ENCODE peak calls at places on chromosome 10, in nine cellular contexts. One of them, this sample, is unnamed. For H3K36me3, the result is how much of the 10 kb centered on the place peaks cover.

GRCh38 chr10:71276873-71277272 is 42.2 kb upstream of the SLC29A3 start:
- DNase-seq in heart right ventricle: no peak
- DNase-seq in tibial artery: no peak
- DNase-seq in mucosa of descending colon: no peak
- DNase-seq in adrenal gland: no peak
- DNase-seq in A673: no peak
- DNase-seq in PC-3: no peak
- DNase-seq in transverse colon: no peak
- DNase-seq in left ventricle myocardium inferior: no peak
- DNase-seq in this sample: no peak

GRCh38 chr10:106182542-106182941 is 982.0 kb downstream of the SORCS1 start:
- DNase-seq in heart right ventricle: no peak
- DNase-seq in mucosa of descending colon: no peak
- DNase-seq in adrenal gland: no peak
- DNase-seq in PC-3: no peak
- DNase-seq in transverse colon: no peak
- DNase-seq in A673: no peak
- DNase-seq in tibial artery: no peak
- DNase-seq in left ventricle myocardium inferior: no peak
- DNase-seq in this sample: no peak

GRCh38 chr10:33241351-33241750 is 93.1 kb downstream of the NRP1 start:
- DNase-seq in tibial artery: no peak
- DNase-seq in adrenal gland: no peak
- DNase-seq in left ventricle myocardium inferior: no peak
- DNase-seq in PC-3: no peak
- DNase-seq in heart right ventricle: no peak
- DNase-seq in mucosa of descending colon: no peak
- DNase-seq in A673: no peak
- DNase-seq in transverse colon: no peak
- DNase-seq in this sample: no peak

GRCh38 chr10:2541176-2541575 is 526.2 kb upstream of the PFKP start:
- DNase-seq in mucosa of descending colon: no peak
- DNase-seq in heart right ventricle: no peak
- DNase-seq in PC-3: no peak
- DNase-seq in tibial artery: no peak
- DNase-seq in transverse colon: no peak
- DNase-seq in left ventricle myocardium inferior: no peak
- DNase-seq in A673: peak
- DNase-seq in adrenal gland: no peak
- DNase-seq in this sample: no peak

GRCh38 chr10:87991946-87992345 is 128.5 kb downstream of the PTEN start:
- DNase-seq in tibial artery: no peak
- DNase-seq in PC-3: no peak
- DNase-seq in adrenal gland: no peak
- DNase-seq in heart right ventricle: no peak
- DNase-seq in mucosa of descending colon: no peak
- DNase-seq in transverse colon: no peak
- DNase-seq in A673: no peak
- DNase-seq in left ventricle myocardium inferior: no peak
- DNase-seq in this sample: no peak

GRCh38 chr10:6461961-6462360 is 118.1 kb downstream of the PRKCQ start:
- DNase-seq in tibial artery: no peak
- DNase-seq in adrenal gland: no peak
- DNase-seq in left ventricle myocardium inferior: no peak
- DNase-seq in heart right ventricle: no peak
- DNase-seq in A673: no peak
- DNase-seq in mucosa of descending colon: no peak
- DNase-seq in transverse colon: no peak
- DNase-seq in PC-3: no peak
- DNase-seq in this sample: no peak

GRCh38 chr10:47336387-47337134 is 11.6 kb upstream of the RBP3 start:
- DNase-seq in mucosa of descending colon: no peak
- DNase-seq in left ventricle myocardium inferior: no peak
- DNase-seq in heart right ventricle: no peak
- DNase-seq in PC-3: no peak
- DNase-seq in tibial artery: peak
- DNase-seq in adrenal gland: no peak
- DNase-seq in A673: no peak
- DNase-seq in transverse colon: no peak
- DNase-seq in this sample: no peak

GRCh38 chr10:9219860-9220259 is 1165.4 kb downstream of the GATA3 start:
- DNase-seq in left ventricle myocardium inferior: no peak
- DNase-seq in PC-3: no peak
- DNase-seq in mucosa of descending colon: no peak
- DNase-seq in transverse colon: no peak
- DNase-seq in heart right ventricle: no peak
- DNase-seq in tibial artery: no peak
- DNase-seq in A673: no peak
- DNase-seq in adrenal gland: no peak
- DNase-seq in this sample: no peak

GRCh38 chr10:3749011-3749410 is 36.0 kb downstream of the KLF6 start:
- DNase-seq in transverse colon: no peak
- DNase-seq in adrenal gland: no peak
- DNase-seq in left ventricle myocardium inferior: no peak
- DNase-seq in PC-3: no peak
- DNase-seq in tibial artery: no peak
- DNase-seq in heart right ventricle: no peak
- DNase-seq in A673: no peak
- DNase-seq in mucosa of descending colon: no peak
- DNase-seq in this sample: no peak

GRCh38 chr10:5284311-5285057 is 80.3 kb upstream of the UCN3 start:
- DNase-seq in PC-3: peak
- DNase-seq in A673: peak
- DNase-seq in tibial artery: no peak
- DNase-seq in transverse colon: no peak
- DNase-seq in adrenal gland: no peak
- DNase-seq in mucosa of descending colon: no peak
- DNase-seq in heart right ventricle: no peak
- DNase-seq in left ventricle myocardium inferior: no peak
- DNase-seq in this sample: peak

DNA sequence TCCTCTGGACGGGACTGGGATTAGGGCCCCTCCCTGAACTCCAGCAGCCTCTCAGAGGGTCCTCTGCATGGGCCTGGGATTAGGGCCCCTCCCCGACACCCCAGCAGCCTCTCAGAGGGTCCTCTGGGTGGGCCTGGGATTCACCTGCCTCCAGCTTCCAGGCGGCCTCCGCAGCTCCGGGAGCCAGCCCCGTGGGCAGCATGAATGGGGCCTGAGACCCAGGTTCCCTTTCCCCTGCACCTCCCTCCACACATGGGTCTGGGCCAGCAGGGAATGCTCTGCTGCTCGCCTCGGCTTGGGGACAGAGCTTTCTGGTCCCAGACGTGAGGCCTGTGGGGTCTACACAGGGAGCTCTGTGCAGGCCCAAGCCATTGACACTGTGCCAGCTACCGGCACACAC is 5.5 kb downstream of the TUBGCP2 start:
- DNase-seq in PC-3: no peak
- DNase-seq in A673: no peak
- DNase-seq in tibial artery: no peak
- DNase-seq in heart right ventricle: no peak
- DNase-seq in mucosa of descending colon: peak
- DNase-seq in adrenal gland: no peak
- DNase-seq in left ventricle myocardium inferior: no peak
- DNase-seq in transverse colon: no peak
- DNase-seq in this sample: no peak
- H3K36me3 ChIP-seq in PC-3: under half
- H3K36me3 ChIP-seq in A673: under half
- H3K36me3 ChIP-seq in tibial artery: half or more
- H3K36me3 ChIP-seq in heart right ventricle: half or more
- H3K36me3 ChIP-seq in mucosa of descending colon: under half
- H3K36me3 ChIP-seq in adrenal gland: under half
- H3K36me3 ChIP-seq in left ventricle myocardium inferior: under half
- H3K36me3 ChIP-seq in transverse colon: under half
- H3K36me3 ChIP-seq in this sample: under half

DNA sequence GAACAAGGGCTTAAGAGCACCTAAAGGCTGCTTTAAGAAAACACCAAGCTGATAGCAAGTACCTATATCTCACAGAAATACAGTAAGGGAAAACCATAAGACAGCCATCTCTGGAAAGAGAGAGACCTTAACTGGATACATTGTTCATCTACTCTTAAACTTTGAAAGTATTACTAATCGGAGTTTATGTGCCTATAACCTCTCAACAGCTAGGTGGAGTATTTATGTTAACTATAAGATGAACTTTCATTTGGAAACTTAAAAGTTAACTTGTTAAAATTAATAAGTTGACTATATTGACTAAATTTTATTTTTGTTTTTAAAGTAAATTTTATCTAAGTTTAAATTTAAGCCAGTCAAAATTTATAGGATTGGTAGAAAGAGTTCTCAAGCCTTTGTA is 90.6 kb downstream of the USP6NL start:
- DNase-seq in A673: no peak
- DNase-seq in adrenal gland: no peak
- DNase-seq in mucosa of descending colon: no peak
- DNase-seq in left ventricle myocardium inferior: no peak
- DNase-seq in PC-3: no peak
- DNase-seq in heart right ventricle: no peak
- DNase-seq in tibial artery: no peak
- DNase-seq in transverse colon: no peak
- DNase-seq in this sample: no peak
- TF ChIP-seq CTCF in A673: no peak
- TF ChIP-seq CTCF in adrenal gland: no peak
- TF ChIP-seq CTCF in mucosa of descending colon: no peak
- TF ChIP-seq CTCF in left ventricle myocardium inferior: no peak
- TF ChIP-seq CTCF in PC-3: peak
- TF ChIP-seq CTCF in heart right ventricle: no peak
- TF ChIP-seq CTCF in tibial artery: no peak
- TF ChIP-seq CTCF in transverse colon: no peak
- TF ChIP-seq CTCF in this sample: no peak

DNA sequence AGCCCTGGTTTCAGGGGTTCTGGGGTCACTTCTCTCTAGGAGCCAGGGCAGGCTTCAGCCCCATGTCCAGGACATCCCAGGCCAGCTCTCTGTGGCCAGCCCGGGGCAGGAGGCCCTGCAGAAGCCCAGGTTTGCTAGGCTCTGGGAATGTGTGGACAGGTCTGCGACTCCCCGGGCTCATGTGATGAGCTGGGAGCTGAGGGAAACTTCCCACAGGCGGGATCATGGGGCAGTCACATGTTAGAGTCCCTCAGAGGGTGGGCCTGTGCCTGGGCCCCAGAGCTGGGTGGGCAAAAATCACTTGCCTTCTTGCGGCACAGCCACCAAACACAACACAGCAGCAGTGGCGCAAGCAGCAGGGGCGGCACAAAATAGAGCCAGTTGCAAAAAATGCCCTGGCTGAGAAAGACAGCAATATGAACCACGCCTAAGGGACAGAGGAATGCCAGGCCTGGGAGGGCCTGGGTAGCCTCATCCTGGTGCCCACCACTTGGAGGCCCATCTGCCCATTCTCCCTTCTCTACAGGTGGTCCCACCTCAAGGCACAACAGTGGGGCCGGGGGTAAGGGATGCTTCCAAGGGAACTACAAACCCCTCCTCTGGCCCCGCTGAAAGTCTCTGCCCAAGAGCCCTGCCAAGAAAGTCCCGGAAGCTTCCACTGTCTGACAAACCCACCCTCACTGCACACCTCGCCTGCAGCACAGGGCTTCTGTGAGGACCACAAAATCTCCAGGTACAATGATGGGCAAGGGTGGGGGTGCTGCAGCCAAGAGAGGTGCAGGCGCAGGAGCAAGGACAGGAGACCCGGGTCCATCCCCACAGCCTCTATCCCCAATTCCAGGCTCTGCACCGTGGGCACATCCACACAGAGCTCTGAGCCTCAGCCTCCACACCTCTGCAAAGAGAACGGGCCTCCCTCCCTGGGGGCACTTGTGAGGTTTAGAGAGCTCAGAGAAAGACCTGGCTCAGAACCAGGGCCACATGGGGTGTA is 34.6 kb upstream of the ANTXRL start:
- DNase-seq in heart right ventricle: no peak
- DNase-seq in tibial artery: peak
- DNase-seq in adrenal gland: no peak
- DNase-seq in PC-3: no peak
- DNase-seq in left ventricle myocardium inferior: peak
- DNase-seq in transverse colon: no peak
- DNase-seq in A673: no peak
- DNase-seq in mucosa of descending colon: no peak
- DNase-seq in this sample: no peak
- H3K36me3 ChIP-seq in heart right ventricle: under half
- H3K36me3 ChIP-seq in tibial artery: under half
- H3K36me3 ChIP-seq in adrenal gland: under half
- H3K36me3 ChIP-seq in PC-3: under half
- H3K36me3 ChIP-seq in left ventricle myocardium inferior: under half
- H3K36me3 ChIP-seq in transverse colon: under half
- H3K36me3 ChIP-seq in A673: under half
- H3K36me3 ChIP-seq in mucosa of descending colon: under half
- H3K36me3 ChIP-seq in this sample: under half

GRCh38 chr10:98748298-98748697 is 301.6 kb upstream of the HPS1 start:
- DNase-seq in transverse colon: no peak
- DNase-seq in A673: peak
- DNase-seq in adrenal gland: no peak
- DNase-seq in heart right ventricle: no peak
- DNase-seq in tibial artery: no peak
- DNase-seq in mucosa of descending colon: no peak
- DNase-seq in PC-3: peak
- DNase-seq in left ventricle myocardium inferior: no peak
- DNase-seq in this sample: peak
- TF ChIP-seq CTCF in transverse colon: peak
- TF ChIP-seq CTCF in A673: peak
- TF ChIP-seq CTCF in adrenal gland: no peak
- TF ChIP-seq CTCF in heart right ventricle: peak
- TF ChIP-seq CTCF in tibial artery: peak
- TF ChIP-seq CTCF in mucosa of descending colon: no peak
- TF ChIP-seq CTCF in PC-3: peak
- TF ChIP-seq CTCF in left ventricle myocardium inferior: peak
- TF ChIP-seq CTCF in this sample: peak

This sample was measured in mammary epithelial cell.